ENCODE peak calls at places on chromosomes 16 and 17, in nine cellular contexts. O is CD4-positive, alpha-beta memory T cell; A is fibroblast of villous mesenchyme; L is colonic mucosa; E is EH; W is mesendoderm; Q is sciatic nerve; N is neural crest cell; P is astrocyte of the spinal cord. T is an unnamed sample.

GRCh38 chr16:83992624-83993023 is 24.6 kb downstream of the NECAB2 start:
- DNase-seq in O (no peak), A (peak), L (no peak), E (peak), W (no peak), Q (no peak), N (no peak), P (peak), T (no peak)

GRCh38 chr17:35568561-35568960 is 7.9 kb upstream of the SLFN14 start:
- DNase-seq in O (peak), A (peak), L (peak), E (peak), W (peak), Q (no peak), N (no peak), P (no peak), T (no peak)

GRCh38 chr17:57760001-57760400 is 14.9 kb upstream of the CCDC182 start:
- DNase-seq in O (no peak), A (no peak), L (no peak), E (peak), W (no peak), Q (no peak), N (no peak), P (no peak), T (no peak)

GRCh38 chr16:55123652-55124051 is 193.0 kb downstream of the IRX5 start:
- DNase-seq in O (no peak), A (no peak), L (no peak), E (no peak), W (no peak), Q (no peak), N (no peak), P (no peak), T (no peak)

GRCh38 chr17:72346306-72346705 is 225.5 kb downstream of the SOX9 start:
- DNase-seq in O (no peak), A (no peak), L (no peak), E (no peak), W (no peak), Q (no peak), N (no peak), P (no peak), T (no peak)

GRCh38 chr16:25228372-25228771 is 11.6 kb downstream of the AQP8 start:
- DNase-seq in O (no peak), A (no peak), L (no peak), E (no peak), W (peak), Q (no peak), N (no peak), P (no peak), T (no peak)

GRCh38 chr16:10736926-10737625 is 6.6 kb upstream of the NUBP1 start:
- DNase-seq in O (peak), A (peak), L (peak), E (peak), W (peak), Q (peak), N (peak), P (peak), T (peak)

GRCh38 chr17:3977387-3977786 is 13.2 kb upstream of the ATP2A3 start:
- DNase-seq in O (no peak), A (no peak), L (no peak), E (no peak), W (no peak), Q (no peak), N (no peak), P (no peak), T (no peak)

GRCh38 chr16:21646721-21647561 is 5.5 kb downstream of the IGSF6 start:
- DNase-seq in O (peak), A (peak), L (peak), E (no peak), W (no peak), Q (no peak), N (no peak), P (no peak), T (no peak)

GRCh38 chr17:27944546-27945332 is 51.6 kb upstream of the LYRM9 start:
- DNase-seq in O (no peak), A (no peak), L (no peak), E (no peak), W (peak), Q (no peak), N (no peak), P (no peak), T (no peak)

GRCh38 chr17:63275968-63276349 is 170.1 kb downstream of the CYB561 start:
- DNase-seq in O (no peak), A (peak), L (no peak), E (peak), W (no peak), Q (no peak), N (no peak), P (no peak), T (no peak)

GRCh38 chr16:54931757-54932660 is 1.3 kb downstream of the IRX5 start:
- DNase-seq in O (no peak), A (no peak), L (no peak), E (peak), W (no peak), Q (no peak), N (no peak), P (peak), T (no peak)

GRCh38 chr16:71526111-71526998 is at the start of gene CHST4:
- DNase-seq in O (no peak), A (peak), L (no peak), E (peak), W (peak), Q (no peak), N (no peak), P (peak), T (no peak)

GRCh38 chr16:80058236-80058635 is 457.7 kb upstream of the MAF start:
- DNase-seq in O (no peak), A (peak), L (peak), E (peak), W (no peak), Q (peak), N (no peak), P (no peak), T (no peak)

GRCh38 chr17:16352303-16352837 is 899 bp downstream of the CENPV start:
- DNase-seq in O (peak), A (peak), L (peak), E (peak), W (peak), Q (no peak), N (peak), P (peak), T (peak)

GRCh38 chr17:46977750-46978488 is 1.1 kb downstream of the RPRML start:
- DNase-seq in O (no peak), A (no peak), L (no peak), E (no peak), W (no peak), Q (peak), N (no peak), P (no peak), T (no peak)

GRCh38 chr16:53356478-53357207 is 77.6 kb upstream of the RBL2 start:
- DNase-seq in O (no peak), A (no peak), L (no peak), E (no peak), W (no peak), Q (no peak), N (no peak), P (no peak), T (no peak)

GRCh38 chr17:27492470-27492869 is 36.2 kb downstream of the KSR1 start:
- DNase-seq in O (no peak), A (no peak), L (no peak), E (no peak), W (peak), Q (no peak), N (no peak), P (no peak), T (no peak)

GRCh38 chr17:56488800-56489199 is 104.7 kb upstream of the NOG start:
- DNase-seq in O (no peak), A (no peak), L (no peak), E (no peak), W (no peak), Q (no peak), N (no peak), P (no peak), T (no peak)

GRCh38 chr17:69012895-69013805 is 47.6 kb downstream of the ABCA9 start:
- DNase-seq in O (no peak), A (peak), L (no peak), E (no peak), W (no peak), Q (no peak), N (no peak), P (peak), T (peak)

GRCh38 chr17:32673964-32674363 is 187.2 kb downstream of the CDK5R1 start:
- DNase-seq in O (no peak), A (peak), L (no peak), E (peak), W (peak), Q (no peak), N (no peak), P (no peak), T (peak)

GRCh38 chr16:31055613-31056012 is 18.4 kb downstream of the ZNF668 start:
- DNase-seq in O (no peak), A (no peak), L (no peak), E (no peak), W (peak), Q (no peak), N (no peak), P (no peak), T (no peak)